ENCODE peak calls at places on chromosomes 16 and 17, in five cellular contexts. Q is IMR-90, R is trophoblast cell, V is neuronal stem cell, T is H9. C is an unnamed sample.

GRCh38 chr16:60203525-60204124 is 1469.5 kb upstream of the GOT2 start:
- DNase-seq in Q (peak), R (no peak), V (no peak), T (no peak), C (no peak)

GRCh38 chr17:17783825-17784598 is 52.8 kb downstream of the SREBF1 start:
- DNase-seq in Q (no peak), R (no peak), V (peak), T (peak), C (peak)

GRCh38 chr17:43734376-43734775 is 24.2 kb downstream of the SOST start:
- DNase-seq in Q (peak), R (no peak), V (no peak), T (no peak), C (no peak)

GRCh38 chr16:86590501-86591144 is 12.3 kb downstream of the FOXL1 start:
- DNase-seq in Q (peak), R (no peak), V (no peak), T (no peak), C (peak)

GRCh38 chr17:34235389-34236028 is 19.6 kb upstream of the CCL2 start:
- DNase-seq in Q (peak), R (no peak), V (no peak), T (no peak), C (no peak)

GRCh38 chr17:1882836-1883235 is 53.0 kb downstream of the RPA1 start:
- DNase-seq in Q (peak), R (peak), V (peak), T (peak), C (peak)

GRCh38 chr16:81528258-81528657 is 83.7 kb downstream of the CMIP start:
- DNase-seq in Q (no peak), R (no peak), V (no peak), T (no peak), C (no peak)

GRCh38 chr16:55452996-55453395 is 26.0 kb upstream of the MMP2 start:
- DNase-seq in Q (no peak), R (no peak), V (no peak), T (no peak), C (no peak)

GRCh38 chr17:77613627-77614026 is 344.9 kb upstream of the TNRC6C start:
- DNase-seq in Q (no peak), R (no peak), V (no peak), T (peak), C (no peak)

GRCh38 chr16:19095699-19096098 is 18.1 kb upstream of the ITPRIPL2 start:
- DNase-seq in Q (no peak), R (peak), V (no peak), T (peak), C (no peak)

GRCh38 chr16:74774223-74775139 is at the start of gene FA2H:
- DNase-seq in Q (peak), R (peak), V (peak), T (peak), C (peak)

GRCh38 chr16:65283238-65283651 is 161.4 kb upstream of the CDH11 start:
- DNase-seq in Q (peak), R (no peak), V (no peak), T (no peak), C (no peak)

GRCh38 chr17:82703935-82704865 is 5.7 kb upstream of the RAB40B start:
- DNase-seq in Q (no peak), R (no peak), V (no peak), T (no peak), C (no peak)

GRCh38 chr17:57067781-57068180 is 17.3 kb upstream of the AKAP1 start:
- DNase-seq in Q (no peak), R (no peak), V (no peak), T (no peak), C (no peak)

GRCh38 chr16:29806641-29807425 is 504 bp downstream of the MAZ start:
- DNase-seq in Q (no peak), R (no peak), V (no peak), T (peak), C (peak)

GRCh38 chr17:74565116-74565515 is 2.2 kb downstream of the CD300H start:
- DNase-seq in Q (no peak), R (no peak), V (no peak), T (no peak), C (no peak)

GRCh38 chr17:31858647-31859486 is at the start of gene COPRS:
- DNase-seq in Q (peak), R (peak), V (peak), T (peak), C (peak)
- H4K8ac ChIP-seq in Q (peak), R (no peak), V (no peak), T (no peak), C (peak)

GRCh38 chr16:4475880-4476790 is at the start of gene HMOX2:
- DNase-seq in Q (peak), R (peak), V (peak), T (peak), C (peak)
- H3K4me2 ChIP-seq in Q (peak), R (peak), V (peak), T (peak), C (peak)

GRCh38 chr17:41519501-41520224 is 973 bp upstream of the KRT15 start:
- DNase-seq in Q (no peak), R (no peak), V (no peak), T (no peak), C (no peak)
- H4K8ac ChIP-seq in Q (no peak), R (no peak), V (no peak), T (no peak), C (peak)

DNA sequence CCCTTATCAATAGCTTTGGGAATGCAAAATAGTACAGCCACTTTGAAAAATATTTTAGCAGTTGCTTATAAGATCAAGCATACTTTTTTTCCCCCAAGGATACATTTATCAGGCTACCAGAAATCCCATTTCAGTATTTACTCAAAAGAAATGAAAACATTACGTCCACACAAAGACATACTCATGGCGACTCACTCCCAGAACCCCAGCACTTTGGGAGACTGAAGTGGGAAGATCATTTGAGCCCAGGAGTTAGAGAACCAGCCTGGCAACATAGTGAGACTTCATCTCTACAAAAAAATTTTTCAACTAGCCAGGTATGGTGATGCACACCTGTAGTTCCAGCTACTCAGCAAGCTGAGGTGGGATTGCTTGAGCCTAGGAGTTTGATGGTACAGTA is 5.9 kb downstream of the SKA2 start:
- DNase-seq in Q (peak), R (no peak), V (no peak), T (no peak), C (peak)
- H3K4me2 ChIP-seq in Q (peak), R (no peak), V (no peak), T (no peak), C (no peak)

DNA sequence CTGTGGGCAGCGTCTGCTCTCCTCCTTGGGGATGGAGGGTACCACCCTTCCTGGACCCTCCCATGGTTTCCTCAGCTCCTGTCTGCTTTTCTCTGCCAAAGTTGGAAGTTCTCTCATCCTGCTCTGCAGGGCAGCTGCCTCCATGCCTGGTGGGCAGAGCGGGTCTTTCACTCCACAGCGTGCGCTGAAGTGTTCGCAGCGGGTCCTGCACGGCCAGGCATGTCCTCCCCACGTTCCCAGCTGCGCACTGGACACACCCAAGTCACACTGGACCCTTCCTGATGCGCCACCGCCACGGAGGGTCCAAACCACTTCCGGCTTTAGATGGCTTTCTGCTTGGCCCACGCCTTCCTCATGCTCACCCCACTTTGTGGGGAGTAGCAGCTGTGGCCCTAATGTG is 33.7 kb upstream of the NPTX1 start:
- DNase-seq in Q (no peak), R (no peak), V (no peak), T (no peak), C (no peak)
- H4K8ac ChIP-seq in Q (no peak), R (no peak), V (no peak), T (no peak), C (no peak)

GRCh38 chr17:48728232-48729231 is at the start of gene HOXB13:
- DNase-seq in Q (peak), R (peak), V (no peak), T (peak), C (peak)

GRCh38 chr17:48727415-48728175 is 955 bp downstream of the HOXB13 start:
- DNase-seq in Q (no peak), R (no peak), V (no peak), T (no peak), C (no peak)

GRCh38 chr17:48731355-48731754 is 2.8 kb upstream of the HOXB13 start:
- DNase-seq in Q (no peak), R (no peak), V (no peak), T (no peak), C (no peak)

GRCh38 chr17:48730240-48730550 is 1.6 kb upstream of the HOXB13 start:
- DNase-seq in Q (no peak), R (no peak), V (no peak), T (no peak), C (no peak)

GRCh38 chr17:48729335-48730239 is 1.0 kb upstream of the HOXB13 start:
- DNase-seq in Q (no peak), R (no peak), V (no peak), T (no peak), C (peak)
- H3K4me2 ChIP-seq in Q (no peak), R (no peak), V (no peak), T (peak), C (no peak)

GRCh38 chr17:59399914-59400313 is 68.5 kb downstream of the YPEL2 start:
- DNase-seq in Q (no peak), R (no peak), V (no peak), T (no peak), C (no peak)
- H4K8ac ChIP-seq in Q (no peak), R (no peak), V (no peak), T (no peak), C (no peak)

C was measured in mesenchymal stem cell.